ENCODE peak calls at places on chromosome 4, in six cellular contexts. One of them, this sample, is unnamed.

GRCh38 chr4:75950416-75950815 is 9.6 kb upstream of the NAAA start:
- DNase-seq in CD4-positive, alpha-beta T cell: no peak
- DNase-seq in right atrium auricular region: no peak
- DNase-seq in tibial artery: no peak
- DNase-seq in NB4: no peak
- DNase-seq in bronchial epithelial cell: no peak
- DNase-seq in this sample: no peak

GRCh38 chr4:75844151-75844662 is 58.0 kb downstream of the PPEF2 start:
- DNase-seq in CD4-positive, alpha-beta T cell: no peak
- DNase-seq in right atrium auricular region: no peak
- DNase-seq in tibial artery: no peak
- DNase-seq in NB4: no peak
- DNase-seq in bronchial epithelial cell: no peak
- DNase-seq in this sample: no peak

GRCh38 chr4:17309567-17310268 is 202.2 kb downstream of the QDPR start:
- DNase-seq in CD4-positive, alpha-beta T cell: no peak
- DNase-seq in right atrium auricular region: no peak
- DNase-seq in tibial artery: no peak
- DNase-seq in NB4: no peak
- DNase-seq in bronchial epithelial cell: no peak
- DNase-seq in this sample: no peak

GRCh38 chr4:110211007-110211769 is 12.8 kb upstream of the ELOVL6 start:
- DNase-seq in CD4-positive, alpha-beta T cell: peak
- DNase-seq in right atrium auricular region: no peak
- DNase-seq in tibial artery: no peak
- DNase-seq in NB4: peak
- DNase-seq in bronchial epithelial cell: peak
- DNase-seq in this sample: peak

GRCh38 chr4:169270810-169271691 is at the start of gene SH3RF1:
- DNase-seq in CD4-positive, alpha-beta T cell: no peak
- DNase-seq in right atrium auricular region: peak
- DNase-seq in tibial artery: peak
- DNase-seq in NB4: peak
- DNase-seq in bronchial epithelial cell: peak
- DNase-seq in this sample: peak

GRCh38 chr4:23966720-23967119 is 76.9 kb upstream of the PPARGC1A start:
- DNase-seq in CD4-positive, alpha-beta T cell: no peak
- DNase-seq in right atrium auricular region: no peak
- DNase-seq in tibial artery: no peak
- DNase-seq in NB4: peak
- DNase-seq in bronchial epithelial cell: no peak
- DNase-seq in this sample: no peak

GRCh38 chr4:113222431-113222979 is 173.1 kb downstream of the ANK2 start:
- DNase-seq in CD4-positive, alpha-beta T cell: no peak
- DNase-seq in right atrium auricular region: no peak
- DNase-seq in tibial artery: no peak
- DNase-seq in NB4: no peak
- DNase-seq in bronchial epithelial cell: no peak
- DNase-seq in this sample: no peak

GRCh38 chr4:55029321-55029720 is 96.1 kb downstream of the KDR start:
- DNase-seq in CD4-positive, alpha-beta T cell: no peak
- DNase-seq in right atrium auricular region: no peak
- DNase-seq in tibial artery: no peak
- DNase-seq in NB4: no peak
- DNase-seq in bronchial epithelial cell: no peak
- DNase-seq in this sample: no peak

GRCh38 chr4:110106946-110107325 is 91.5 kb downstream of the ELOVL6 start:
- DNase-seq in CD4-positive, alpha-beta T cell: no peak
- DNase-seq in right atrium auricular region: no peak
- DNase-seq in tibial artery: no peak
- DNase-seq in NB4: no peak
- DNase-seq in bronchial epithelial cell: peak
- DNase-seq in this sample: peak

GRCh38 chr4:11746734-11747133 is 318.0 kb upstream of the HS3ST1 start:
- DNase-seq in CD4-positive, alpha-beta T cell: no peak
- DNase-seq in right atrium auricular region: no peak
- DNase-seq in tibial artery: no peak
- DNase-seq in NB4: no peak
- DNase-seq in bronchial epithelial cell: no peak
- DNase-seq in this sample: no peak

GRCh38 chr4:1351854-1352633 is 5.0 kb downstream of the UVSSA start:
- DNase-seq in CD4-positive, alpha-beta T cell: peak
- DNase-seq in right atrium auricular region: peak
- DNase-seq in tibial artery: peak
- DNase-seq in NB4: peak
- DNase-seq in bronchial epithelial cell: peak
- DNase-seq in this sample: peak

GRCh38 chr4:40180356-40180755 is 16.5 kb upstream of the RHOH start:
- DNase-seq in CD4-positive, alpha-beta T cell: no peak
- DNase-seq in right atrium auricular region: no peak
- DNase-seq in tibial artery: no peak
- DNase-seq in NB4: peak
- DNase-seq in bronchial epithelial cell: peak
- DNase-seq in this sample: no peak

GRCh38 chr4:182448281-182449151 is 205.3 kb downstream of the TENM3 start:
- DNase-seq in CD4-positive, alpha-beta T cell: peak
- DNase-seq in right atrium auricular region: peak
- DNase-seq in tibial artery: peak
- DNase-seq in NB4: no peak
- DNase-seq in bronchial epithelial cell: peak
- DNase-seq in this sample: peak

GRCh38 chr4:12924728-12925320 is 559.3 kb downstream of the RAB28 start:
- DNase-seq in CD4-positive, alpha-beta T cell: no peak
- DNase-seq in right atrium auricular region: no peak
- DNase-seq in tibial artery: no peak
- DNase-seq in NB4: no peak
- DNase-seq in bronchial epithelial cell: no peak
- DNase-seq in this sample: no peak

GRCh38 chr4:26069218-26069617 is 155.2 kb downstream of the SMIM20 start:
- DNase-seq in CD4-positive, alpha-beta T cell: no peak
- DNase-seq in right atrium auricular region: no peak
- DNase-seq in tibial artery: no peak
- DNase-seq in NB4: peak
- DNase-seq in bronchial epithelial cell: no peak
- DNase-seq in this sample: peak

GRCh38 chr4:114386637-114387233 is 211.9 kb upstream of the UGT8 start:
- DNase-seq in CD4-positive, alpha-beta T cell: no peak
- DNase-seq in right atrium auricular region: no peak
- DNase-seq in tibial artery: no peak
- DNase-seq in NB4: peak
- DNase-seq in bronchial epithelial cell: peak
- DNase-seq in this sample: peak

GRCh38 chr4:88592600-88593448 is 544 bp downstream of the HERC3 start:
- DNase-seq in CD4-positive, alpha-beta T cell: peak
- DNase-seq in right atrium auricular region: peak
- DNase-seq in tibial artery: peak
- DNase-seq in NB4: peak
- DNase-seq in bronchial epithelial cell: peak
- DNase-seq in this sample: peak

GRCh38 chr4:41506071-41506470 is 31.9 kb upstream of the LIMCH1 start:
- DNase-seq in CD4-positive, alpha-beta T cell: no peak
- DNase-seq in right atrium auricular region: no peak
- DNase-seq in tibial artery: no peak
- DNase-seq in NB4: no peak
- DNase-seq in bronchial epithelial cell: peak
- DNase-seq in this sample: no peak

DNA sequence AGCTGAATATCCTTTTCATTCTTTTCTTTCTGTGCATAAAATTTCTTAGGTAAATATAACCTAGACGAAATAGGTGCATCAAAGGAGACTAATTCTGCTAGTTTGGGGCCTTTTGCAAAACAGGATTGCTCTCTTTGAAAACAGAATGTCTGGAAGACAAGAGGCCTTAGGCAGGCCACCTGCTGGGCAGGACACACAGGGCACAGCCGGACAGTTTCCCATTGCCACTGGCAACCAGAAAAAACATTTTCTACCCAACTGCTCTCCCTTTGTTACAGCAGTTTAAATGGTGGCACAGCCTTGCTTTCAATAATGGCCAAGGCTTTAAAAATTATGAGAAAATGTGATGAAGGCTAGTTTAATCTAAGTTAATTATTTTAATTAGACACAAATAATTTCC is 600.5 kb downstream of the SPRY1 start:
- DNase-seq in CD4-positive, alpha-beta T cell: no peak
- DNase-seq in right atrium auricular region: no peak
- DNase-seq in tibial artery: no peak
- DNase-seq in NB4: no peak
- DNase-seq in bronchial epithelial cell: no peak
- DNase-seq in this sample: no peak
- TF ChIP-seq CTCF in CD4-positive, alpha-beta T cell: no peak
- TF ChIP-seq CTCF in right atrium auricular region: no peak
- TF ChIP-seq CTCF in tibial artery: no peak
- TF ChIP-seq CTCF in NB4: no peak
- TF ChIP-seq CTCF in bronchial epithelial cell: no peak
- TF ChIP-seq CTCF in this sample: no peak

DNA sequence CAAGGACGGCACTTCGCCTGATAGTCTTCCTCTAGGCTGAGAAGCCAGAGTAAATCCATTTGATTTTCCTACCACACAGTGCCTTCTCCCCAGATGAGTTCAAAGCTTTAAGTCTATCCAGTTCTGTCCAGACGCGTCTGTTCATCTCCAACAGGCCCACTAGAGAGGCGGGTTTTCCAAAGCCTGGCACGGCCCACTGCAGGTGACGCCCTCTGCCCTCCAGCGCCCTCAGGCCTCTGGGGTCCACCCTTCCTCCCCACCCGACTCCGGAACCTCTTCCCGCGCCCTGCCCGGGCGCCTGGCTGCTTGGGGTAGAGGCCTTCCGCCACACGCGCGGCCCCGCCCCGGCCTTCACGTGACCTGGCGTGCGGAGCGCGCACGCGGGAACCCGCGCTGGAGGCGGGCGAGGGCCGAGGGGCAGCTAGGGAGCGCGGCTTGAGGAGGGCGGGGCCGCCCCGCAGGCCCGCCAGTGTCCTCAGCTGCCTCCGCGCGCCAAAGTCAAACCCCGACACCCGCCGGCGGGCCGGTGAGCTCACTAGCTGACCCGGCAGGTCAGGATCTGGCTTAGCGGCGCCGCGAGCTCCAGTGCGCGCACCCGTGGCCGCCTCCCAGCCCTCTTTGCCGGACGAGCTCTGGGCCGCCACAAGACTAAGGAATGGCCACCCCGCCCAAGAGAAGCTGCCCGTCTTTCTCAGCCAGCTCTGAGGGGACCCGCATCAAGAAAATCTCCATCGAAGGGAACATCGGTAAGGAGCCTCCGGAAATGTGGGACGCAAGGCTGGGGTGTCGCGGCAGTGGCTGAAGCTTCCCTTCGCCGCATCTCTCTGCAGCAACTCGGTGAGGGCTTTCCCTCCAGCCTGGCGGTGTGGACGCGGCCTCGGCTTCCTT is at the start of gene DCK:
- DNase-seq in CD4-positive, alpha-beta T cell: peak
- DNase-seq in right atrium auricular region: peak
- DNase-seq in tibial artery: peak
- DNase-seq in NB4: peak
- DNase-seq in bronchial epithelial cell: peak
- DNase-seq in this sample: peak
- TF ChIP-seq CTCF in CD4-positive, alpha-beta T cell: no peak
- TF ChIP-seq CTCF in right atrium auricular region: peak
- TF ChIP-seq CTCF in tibial artery: no peak
- TF ChIP-seq CTCF in NB4: no peak
- TF ChIP-seq CTCF in bronchial epithelial cell: no peak
- TF ChIP-seq CTCF in this sample: no peak

GRCh38 chr4:83996254-83996653 is 460.3 kb downstream of the GPAT3 start:
- DNase-seq in CD4-positive, alpha-beta T cell: no peak
- DNase-seq in right atrium auricular region: no peak
- DNase-seq in tibial artery: no peak
- DNase-seq in NB4: no peak
- DNase-seq in bronchial epithelial cell: no peak
- DNase-seq in this sample: no peak
- TF ChIP-seq CTCF in CD4-positive, alpha-beta T cell: no peak
- TF ChIP-seq CTCF in right atrium auricular region: no peak
- TF ChIP-seq CTCF in tibial artery: no peak
- TF ChIP-seq CTCF in NB4: no peak
- TF ChIP-seq CTCF in bronchial epithelial cell: no peak
- TF ChIP-seq CTCF in this sample: no peak

DNA sequence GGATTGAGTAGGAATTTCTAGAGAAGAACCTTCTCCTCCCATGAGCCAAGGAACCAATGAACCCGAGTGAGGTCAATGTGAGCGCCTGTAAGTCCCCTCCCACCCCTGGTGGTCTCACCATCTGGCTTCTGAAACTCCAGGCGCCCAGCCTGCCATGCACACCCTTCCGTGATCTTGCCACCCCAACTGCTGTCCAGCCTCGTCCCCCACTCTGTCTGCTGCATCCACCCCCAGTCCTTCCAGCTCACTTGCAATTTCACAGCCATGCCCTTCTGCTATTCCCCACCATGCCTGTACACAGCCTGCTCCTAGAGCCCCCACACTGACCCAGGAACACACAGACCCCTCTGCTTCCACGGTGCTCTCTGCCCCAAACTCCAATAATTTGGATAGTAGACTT is 323.7 kb downstream of the STK32B start:
- DNase-seq in CD4-positive, alpha-beta T cell: no peak
- DNase-seq in right atrium auricular region: no peak
- DNase-seq in tibial artery: no peak
- DNase-seq in NB4: no peak
- DNase-seq in bronchial epithelial cell: no peak
- DNase-seq in this sample: no peak
- TF ChIP-seq CTCF in CD4-positive, alpha-beta T cell: no peak
- TF ChIP-seq CTCF in right atrium auricular region: no peak
- TF ChIP-seq CTCF in tibial artery: no peak
- TF ChIP-seq CTCF in NB4: no peak
- TF ChIP-seq CTCF in bronchial epithelial cell: no peak
- TF ChIP-seq CTCF in this sample: no peak

GRCh38 chr4:7156273-7157139 is 35.8 kb upstream of the SORCS2 start:
- DNase-seq in CD4-positive, alpha-beta T cell: no peak
- DNase-seq in right atrium auricular region: no peak
- DNase-seq in tibial artery: peak
- DNase-seq in NB4: no peak
- DNase-seq in bronchial epithelial cell: no peak
- DNase-seq in this sample: no peak
- TF ChIP-seq CTCF in CD4-positive, alpha-beta T cell: no peak
- TF ChIP-seq CTCF in right atrium auricular region: peak
- TF ChIP-seq CTCF in tibial artery: peak
- TF ChIP-seq CTCF in NB4: no peak
- TF ChIP-seq CTCF in bronchial epithelial cell: peak
- TF ChIP-seq CTCF in this sample: peak

This sample was measured in GM13977.